ENCODE peak calls at places on chromosome 2, in five cellular contexts. One of them, this sample, is unnamed.

GRCh38 chr2:48694143-48694542 is 61.4 kb downstream of the LHCGR start:
- DNase-seq in stimulated activated CD4-positive, alpha-beta T cell treated with anti-CD3 and anti-CD28 coated beads, Interleukin-2, amount 100 ng/mL, for 48 hours: no peak
- DNase-seq in stimulated activated CD8-positive, alpha-beta memory T cell treated with anti-CD3 and anti-CD28 coated beads, Interleukin-15, amount 100 ng/mL, for 4 hours: no peak
- DNase-seq in lower lobe of right lung: no peak
- DNase-seq in pons: no peak
- DNase-seq in this sample: no peak

GRCh38 chr2:216791303-216791702 is 68.6 kb downstream of the TNP1 start:
- DNase-seq in stimulated activated CD4-positive, alpha-beta T cell treated with anti-CD3 and anti-CD28 coated beads, Interleukin-2, amount 100 ng/mL, for 48 hours: no peak
- DNase-seq in stimulated activated CD8-positive, alpha-beta memory T cell treated with anti-CD3 and anti-CD28 coated beads, Interleukin-15, amount 100 ng/mL, for 4 hours: no peak
- DNase-seq in lower lobe of right lung: no peak
- DNase-seq in pons: no peak
- DNase-seq in this sample: no peak

GRCh38 chr2:21683838-21684237 is 560.1 kb downstream of the TDRD15 start:
- DNase-seq in stimulated activated CD4-positive, alpha-beta T cell treated with anti-CD3 and anti-CD28 coated beads, Interleukin-2, amount 100 ng/mL, for 48 hours: no peak
- DNase-seq in stimulated activated CD8-positive, alpha-beta memory T cell treated with anti-CD3 and anti-CD28 coated beads, Interleukin-15, amount 100 ng/mL, for 4 hours: no peak
- DNase-seq in lower lobe of right lung: no peak
- DNase-seq in pons: no peak
- DNase-seq in this sample: no peak

GRCh38 chr2:24830351-24830750 is 37.1 kb downstream of the CENPO start:
- DNase-seq in stimulated activated CD4-positive, alpha-beta T cell treated with anti-CD3 and anti-CD28 coated beads, Interleukin-2, amount 100 ng/mL, for 48 hours: no peak
- DNase-seq in stimulated activated CD8-positive, alpha-beta memory T cell treated with anti-CD3 and anti-CD28 coated beads, Interleukin-15, amount 100 ng/mL, for 4 hours: no peak
- DNase-seq in lower lobe of right lung: no peak
- DNase-seq in pons: peak
- DNase-seq in this sample: no peak

GRCh38 chr2:163771596-163771995 is 35.8 kb upstream of the FIGN start:
- DNase-seq in stimulated activated CD4-positive, alpha-beta T cell treated with anti-CD3 and anti-CD28 coated beads, Interleukin-2, amount 100 ng/mL, for 48 hours: no peak
- DNase-seq in stimulated activated CD8-positive, alpha-beta memory T cell treated with anti-CD3 and anti-CD28 coated beads, Interleukin-15, amount 100 ng/mL, for 4 hours: no peak
- DNase-seq in lower lobe of right lung: no peak
- DNase-seq in pons: no peak
- DNase-seq in this sample: no peak

GRCh38 chr2:75994759-75995158 is 284.0 kb upstream of the GCFC2 start:
- DNase-seq in stimulated activated CD4-positive, alpha-beta T cell treated with anti-CD3 and anti-CD28 coated beads, Interleukin-2, amount 100 ng/mL, for 48 hours: no peak
- DNase-seq in stimulated activated CD8-positive, alpha-beta memory T cell treated with anti-CD3 and anti-CD28 coated beads, Interleukin-15, amount 100 ng/mL, for 4 hours: no peak
- DNase-seq in lower lobe of right lung: no peak
- DNase-seq in pons: no peak
- DNase-seq in this sample: no peak

GRCh38 chr2:223815186-223815883 is 22.0 kb downstream of the AP1S3 start:
- DNase-seq in stimulated activated CD4-positive, alpha-beta T cell treated with anti-CD3 and anti-CD28 coated beads, Interleukin-2, amount 100 ng/mL, for 48 hours: no peak
- DNase-seq in stimulated activated CD8-positive, alpha-beta memory T cell treated with anti-CD3 and anti-CD28 coated beads, Interleukin-15, amount 100 ng/mL, for 4 hours: no peak
- DNase-seq in lower lobe of right lung: no peak
- DNase-seq in pons: no peak
- DNase-seq in this sample: no peak

GRCh38 chr2:74924463-74925265 is 33.8 kb upstream of the POLE4 start:
- DNase-seq in stimulated activated CD4-positive, alpha-beta T cell treated with anti-CD3 and anti-CD28 coated beads, Interleukin-2, amount 100 ng/mL, for 48 hours: no peak
- DNase-seq in stimulated activated CD8-positive, alpha-beta memory T cell treated with anti-CD3 and anti-CD28 coated beads, Interleukin-15, amount 100 ng/mL, for 4 hours: no peak
- DNase-seq in lower lobe of right lung: no peak
- DNase-seq in pons: no peak
- DNase-seq in this sample: no peak

GRCh38 chr2:197278804-197279763 is 31.5 kb downstream of the ANKRD44 start:
- DNase-seq in stimulated activated CD4-positive, alpha-beta T cell treated with anti-CD3 and anti-CD28 coated beads, Interleukin-2, amount 100 ng/mL, for 48 hours: no peak
- DNase-seq in stimulated activated CD8-positive, alpha-beta memory T cell treated with anti-CD3 and anti-CD28 coated beads, Interleukin-15, amount 100 ng/mL, for 4 hours: no peak
- DNase-seq in lower lobe of right lung: no peak
- DNase-seq in pons: no peak
- DNase-seq in this sample: no peak

GRCh38 chr2:175804130-175804529 is 197.9 kb downstream of the LNPK start:
- DNase-seq in stimulated activated CD4-positive, alpha-beta T cell treated with anti-CD3 and anti-CD28 coated beads, Interleukin-2, amount 100 ng/mL, for 48 hours: no peak
- DNase-seq in stimulated activated CD8-positive, alpha-beta memory T cell treated with anti-CD3 and anti-CD28 coated beads, Interleukin-15, amount 100 ng/mL, for 4 hours: no peak
- DNase-seq in lower lobe of right lung: no peak
- DNase-seq in pons: peak
- DNase-seq in this sample: no peak

GRCh38 chr2:23523651-23524260 is 138.8 kb downstream of the KLHL29 start:
- DNase-seq in stimulated activated CD4-positive, alpha-beta T cell treated with anti-CD3 and anti-CD28 coated beads, Interleukin-2, amount 100 ng/mL, for 48 hours: no peak
- DNase-seq in stimulated activated CD8-positive, alpha-beta memory T cell treated with anti-CD3 and anti-CD28 coated beads, Interleukin-15, amount 100 ng/mL, for 4 hours: no peak
- DNase-seq in lower lobe of right lung: no peak
- DNase-seq in pons: peak
- DNase-seq in this sample: no peak

GRCh38 chr2:126886201-126886905 is 12.3 kb upstream of the TEX51 start:
- DNase-seq in stimulated activated CD4-positive, alpha-beta T cell treated with anti-CD3 and anti-CD28 coated beads, Interleukin-2, amount 100 ng/mL, for 48 hours: peak
- DNase-seq in stimulated activated CD8-positive, alpha-beta memory T cell treated with anti-CD3 and anti-CD28 coated beads, Interleukin-15, amount 100 ng/mL, for 4 hours: no peak
- DNase-seq in lower lobe of right lung: peak
- DNase-seq in pons: peak
- DNase-seq in this sample: peak

GRCh38 chr2:217647226-217647625 is 355.6 kb downstream of the TNS1 start:
- DNase-seq in stimulated activated CD4-positive, alpha-beta T cell treated with anti-CD3 and anti-CD28 coated beads, Interleukin-2, amount 100 ng/mL, for 48 hours: no peak
- DNase-seq in stimulated activated CD8-positive, alpha-beta memory T cell treated with anti-CD3 and anti-CD28 coated beads, Interleukin-15, amount 100 ng/mL, for 4 hours: no peak
- DNase-seq in lower lobe of right lung: no peak
- DNase-seq in pons: no peak
- DNase-seq in this sample: no peak

GRCh38 chr2:31980674-31981356 is 30.0 kb downstream of the MEMO1 start:
- DNase-seq in stimulated activated CD4-positive, alpha-beta T cell treated with anti-CD3 and anti-CD28 coated beads, Interleukin-2, amount 100 ng/mL, for 48 hours: no peak
- DNase-seq in stimulated activated CD8-positive, alpha-beta memory T cell treated with anti-CD3 and anti-CD28 coated beads, Interleukin-15, amount 100 ng/mL, for 4 hours: no peak
- DNase-seq in lower lobe of right lung: no peak
- DNase-seq in pons: peak
- DNase-seq in this sample: no peak

GRCh38 chr2:120014231-120014990 is 1.5 kb downstream of the EPB41L5 start:
- DNase-seq in stimulated activated CD4-positive, alpha-beta T cell treated with anti-CD3 and anti-CD28 coated beads, Interleukin-2, amount 100 ng/mL, for 48 hours: no peak
- DNase-seq in stimulated activated CD8-positive, alpha-beta memory T cell treated with anti-CD3 and anti-CD28 coated beads, Interleukin-15, amount 100 ng/mL, for 4 hours: no peak
- DNase-seq in lower lobe of right lung: no peak
- DNase-seq in pons: peak
- DNase-seq in this sample: no peak